ENCODE peak calls at places on chromosomes 13 and 19, in six cellular contexts. M, L, I, N, A and G are unnamed samples. For H3K36me3 and H3K4me1, the result is how much of the 10 kb centered on the place peaks cover.

GRCh38 chr19:18496167-18496979 is 25.5 kb downstream of the ELL start:
- DNase-seq in A (peak), N (no peak), I (peak), L (peak), M (peak), G (peak)

GRCh38 chr13:22278336-22278929 is 607.6 kb downstream of the FGF9 start:
- DNase-seq in I (peak), A (peak), N (peak), M (peak), L (peak), G (peak)

GRCh38 chr13:24361852-24362366 is 52.5 kb downstream of the C1QTNF9 start:
- DNase-seq in I (no peak), N (no peak), L (no peak), A (no peak), M (no peak), G (peak)

GRCh38 chr13:75308222-75308621 is 173.7 kb downstream of the TBC1D4 start:
- DNase-seq in I (no peak), L (no peak), A (no peak), M (no peak), N (no peak), G (no peak)

GRCh38 chr13:109867766-109868165 is 81.4 kb upstream of the IRS2 start:
- DNase-seq in A (no peak), I (no peak), M (no peak), N (no peak), L (no peak), G (peak)

GRCh38 chr13:27933580-27934328 is 14.0 kb downstream of the PDX1 start:
- DNase-seq in N (no peak), M (no peak), I (no peak), A (no peak), L (no peak), G (peak)

GRCh38 chr13:95743192-95743591 is 66.3 kb downstream of the DNAJC3 start:
- DNase-seq in M (no peak), N (no peak), I (no peak), A (no peak), L (no peak), G (no peak)

GRCh38 chr19:47176071-47176626 is 45.5 kb downstream of the SAE1 start:
- DNase-seq in M (no peak), N (no peak), A (no peak), I (no peak), L (no peak), G (no peak)

GRCh38 chr19:38321646-38322323 is 2.1 kb downstream of the KCNK6 start:
- DNase-seq in A (no peak), I (peak), L (no peak), N (no peak), M (peak), G (no peak)

GRCh38 chr13:106580551-106580950 is 12.6 kb upstream of the ARGLU1 start:
- DNase-seq in L (no peak), I (no peak), M (no peak), N (no peak), A (no peak), G (no peak)

GRCh38 chr13:111911754-111912452 is 155.0 kb upstream of the SOX1 start:
- DNase-seq in I (no peak), M (no peak), N (no peak), L (no peak), A (peak), G (no peak)

GRCh38 chr19:50819636-50820035 is 4.0 kb downstream of the KLK1 start:
- DNase-seq in L (no peak), A (no peak), I (no peak), N (peak), M (no peak), G (no peak)

GRCh38 chr19:53980553-53981407 is 10.7 kb upstream of the CACNG6 start:
- DNase-seq in A (no peak), N (peak), L (no peak), I (no peak), M (no peak), G (peak)

GRCh38 chr13:19864018-19864338 is 529 bp upstream of the ZMYM5 start:
- DNase-seq in I (peak), L (peak), A (peak), N (no peak), M (peak), G (peak)

GRCh38 chr13:74891610-74892009 is 590.4 kb downstream of the TBC1D4 start:
- DNase-seq in M (no peak), N (no peak), I (no peak), L (no peak), A (no peak), G (no peak)

GRCh38 chr13:36131215-36131930 is at the start of gene DCLK1:
- DNase-seq in N (peak), M (peak), A (no peak), L (no peak), I (peak), G (no peak)

GRCh38 chr13:74305876-74306275 is 171.7 kb upstream of the KLF12 start:
- DNase-seq in I (no peak), A (no peak), N (peak), M (no peak), L (no peak), G (no peak)

GRCh38 chr19:3979289-3979673 is 6.0 kb downstream of the EEF2 start:
- DNase-seq in I (no peak), L (no peak), N (no peak), M (no peak), A (no peak), G (no peak)

GRCh38 chr13:52348983-52349780 is 56.8 kb downstream of the THSD1 start:
- DNase-seq in I (no peak), A (no peak), L (no peak), M (no peak), N (no peak), G (peak)

GRCh38 chr13:50170447-50171037 is 155.3 kb downstream of the KCNRG start:
- DNase-seq in A (no peak), I (no peak), L (no peak), N (no peak), M (no peak), G (no peak)

GRCh38 chr13:76350399-76350798 is 535.8 kb downstream of the KCTD12 start:
- DNase-seq in I (no peak), N (no peak), L (no peak), M (no peak), A (no peak), G (no peak)

GRCh38 chr13:110571897-110572777 is 10.6 kb upstream of the RAB20 start:
- DNase-seq in L (no peak), M (no peak), I (no peak), N (peak), A (peak), G (peak)

GRCh38 chr13:102097708-102098107 is 304.1 kb downstream of the FGF14 start:
- DNase-seq in A (no peak), L (no peak), N (peak), I (no peak), M (no peak), G (no peak)

GRCh38 chr19:1392939-1393530 is 8.3 kb downstream of the GAMT start:
- DNase-seq in N (no peak), M (no peak), I (no peak), L (no peak), A (no peak), G (no peak)
- H3K36me3 ChIP-seq in N (under half), M (half or more), I (half or more), L (under half), A (half or more), G (under half)

GRCh38 chr13:65479692-65480091 is 1750.4 kb downstream of the PCDH9 start:
- DNase-seq in L (no peak), M (no peak), I (no peak), A (no peak), N (no peak), G (no peak)
- H3K4me1 ChIP-seq in L (under half), M (under half), I (under half), A (under half), N (under half), G (under half)

DNA sequence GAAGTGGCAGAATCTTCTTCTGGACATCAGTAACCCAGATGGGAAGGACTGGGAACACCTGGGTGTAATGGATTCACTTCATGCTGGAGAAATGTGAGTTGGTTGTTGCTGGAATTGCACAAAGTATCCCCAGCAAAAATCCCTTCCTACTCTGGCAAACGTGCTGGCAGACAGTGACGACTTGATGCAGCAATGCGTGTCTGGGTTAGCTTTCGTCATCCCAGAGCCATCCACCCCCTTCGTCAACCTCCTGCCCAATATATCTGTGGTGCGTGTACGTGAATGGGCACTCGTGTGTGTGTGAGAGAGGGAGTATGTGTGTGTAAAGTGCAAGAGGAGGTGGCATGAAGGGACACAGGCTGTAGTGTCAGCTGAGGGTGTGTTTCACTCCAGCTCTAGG is 70.9 kb downstream of the TM9SF2 start:
- DNase-seq in L (no peak), M (no peak), I (no peak), N (no peak), A (no peak), G (no peak)
- H3K36me3 ChIP-seq in L (under half), M (under half), I (under half), N (under half), A (under half), G (under half)

GRCh38 chr13:113851480-113851803 is 12.4 kb downstream of the GAS6 start:
- DNase-seq in M (no peak), L (no peak), I (no peak), N (no peak), A (no peak), G (no peak)
- H3K4me1 ChIP-seq in M (half or more), L (under half), I (half or more), N (under half), A (under half), G (under half)

GRCh38 chr19:12675377-12675776 is 6.3 kb downstream of the DHPS start:
- DNase-seq in N (no peak), A (no peak), M (no peak), L (no peak), I (no peak), G (no peak)

GRCh38 chr19:12675940-12676339 is 5.7 kb downstream of the DHPS start:
- DNase-seq in N (no peak), A (no peak), M (no peak), L (no peak), I (no peak), G (no peak)

GRCh38 chr19:12680034-12680433 is 1.6 kb downstream of the DHPS start:
- DNase-seq in I (no peak), A (no peak), M (no peak), N (no peak), L (no peak), G (no peak)

GRCh38 chr19:12676384-12676792 is 5.3 kb downstream of the DHPS start:
- DNase-seq in M (peak), L (peak), A (peak), N (peak), I (peak), G (peak)

GRCh38 chr19:12676928-12677327 is 4.8 kb downstream of the DHPS start:
- DNase-seq in L (no peak), N (no peak), M (no peak), A (no peak), I (no peak), G (no peak)
- H3K36me3 ChIP-seq in L (half or more), N (half or more), M (half or more), A (half or more), I (half or more), G (under half)

GRCh38 chr19:5967571-5967970 is 10.4 kb downstream of the RANBP3 start:
- DNase-seq in A (no peak), M (no peak), I (no peak), N (no peak), L (no peak), G (no peak)
- H3K4me1 ChIP-seq in A (under half), M (half or more), I (half or more), N (under half), L (half or more), G (under half)

GRCh38 chr19:2796659-2797266 is 11.5 kb downstream of the THOP1 start:
- DNase-seq in N (no peak), A (no peak), M (peak), L (no peak), I (peak), G (no peak)
- H3K36me3 ChIP-seq in N (half or more), A (under half), M (half or more), L (under half), I (under half), G (under half)